ENCODE peak calls at places on chromosomes 3 and 15, in six cellular contexts. One of them, this sample, is unnamed.

GRCh38 chr3:183202004-183202722 is 39.6 kb upstream of the LAMP3 start:
- DNase-seq in GM12892: no peak
- DNase-seq in endothelial cell of umbilical vein: no peak
- DNase-seq in prostate gland: no peak
- DNase-seq in sigmoid colon: no peak
- DNase-seq in H1: no peak
- DNase-seq in this sample: no peak

GRCh38 chr3:13595485-13595884 is 46.6 kb downstream of the FBLN2 start:
- DNase-seq in GM12892: no peak
- DNase-seq in endothelial cell of umbilical vein: no peak
- DNase-seq in prostate gland: no peak
- DNase-seq in sigmoid colon: peak
- DNase-seq in H1: no peak
- DNase-seq in this sample: no peak

GRCh38 chr3:10285742-10286524 is 6.8 kb downstream of the GHRL start:
- DNase-seq in GM12892: no peak
- DNase-seq in endothelial cell of umbilical vein: no peak
- DNase-seq in prostate gland: no peak
- DNase-seq in sigmoid colon: no peak
- DNase-seq in H1: no peak
- DNase-seq in this sample: no peak

GRCh38 chr3:123686254-123686653 is 101.4 kb upstream of the HACD2 start:
- DNase-seq in GM12892: no peak
- DNase-seq in endothelial cell of umbilical vein: no peak
- DNase-seq in prostate gland: no peak
- DNase-seq in sigmoid colon: no peak
- DNase-seq in H1: no peak
- DNase-seq in this sample: no peak

GRCh38 chr3:187737401-187738088 is 7.7 kb downstream of the BCL6 start:
- DNase-seq in GM12892: no peak
- DNase-seq in endothelial cell of umbilical vein: peak
- DNase-seq in prostate gland: peak
- DNase-seq in sigmoid colon: peak
- DNase-seq in H1: peak
- DNase-seq in this sample: no peak

GRCh38 chr3:53038679-53039375 is 7.0 kb downstream of the SFMBT1 start:
- DNase-seq in GM12892: no peak
- DNase-seq in endothelial cell of umbilical vein: no peak
- DNase-seq in prostate gland: no peak
- DNase-seq in sigmoid colon: no peak
- DNase-seq in H1: no peak
- DNase-seq in this sample: no peak

GRCh38 chr3:197362086-197362485 is 63.7 kb upstream of the DLG1 start:
- DNase-seq in GM12892: no peak
- DNase-seq in endothelial cell of umbilical vein: peak
- DNase-seq in prostate gland: no peak
- DNase-seq in sigmoid colon: peak
- DNase-seq in H1: no peak
- DNase-seq in this sample: no peak

GRCh38 chr15:89654311-89654761 is 931 bp downstream of the KIF7 start:
- DNase-seq in GM12892: no peak
- DNase-seq in endothelial cell of umbilical vein: no peak
- DNase-seq in prostate gland: no peak
- DNase-seq in sigmoid colon: peak
- DNase-seq in H1: no peak
- DNase-seq in this sample: no peak

GRCh38 chr3:156630081-156630772 is 44.2 kb upstream of the TIPARP start:
- DNase-seq in GM12892: no peak
- DNase-seq in endothelial cell of umbilical vein: no peak
- DNase-seq in prostate gland: peak
- DNase-seq in sigmoid colon: no peak
- DNase-seq in H1: no peak
- DNase-seq in this sample: no peak

GRCh38 chr3:15428539-15428938 is 1.1 kb downstream of the EAF1 start:
- DNase-seq in GM12892: no peak
- DNase-seq in endothelial cell of umbilical vein: peak
- DNase-seq in prostate gland: no peak
- DNase-seq in sigmoid colon: no peak
- DNase-seq in H1: no peak
- DNase-seq in this sample: no peak

GRCh38 chr3:147618636-147619035 is 209.5 kb downstream of the ZIC1 start:
- DNase-seq in GM12892: no peak
- DNase-seq in endothelial cell of umbilical vein: no peak
- DNase-seq in prostate gland: no peak
- DNase-seq in sigmoid colon: no peak
- DNase-seq in H1: no peak
- DNase-seq in this sample: no peak

GRCh38 chr3:87198774-87199173 is 28.3 kb upstream of the CHMP2B start:
- DNase-seq in GM12892: no peak
- DNase-seq in endothelial cell of umbilical vein: no peak
- DNase-seq in prostate gland: no peak
- DNase-seq in sigmoid colon: no peak
- DNase-seq in H1: no peak
- DNase-seq in this sample: no peak

GRCh38 chr15:91548588-91548987 is 304.9 kb upstream of the SLCO3A1 start:
- DNase-seq in GM12892: no peak
- DNase-seq in endothelial cell of umbilical vein: no peak
- DNase-seq in prostate gland: no peak
- DNase-seq in sigmoid colon: no peak
- DNase-seq in H1: no peak
- DNase-seq in this sample: peak

GRCh38 chr3:23580337-23580736 is 225.4 kb upstream of the UBE2E1 start:
- DNase-seq in GM12892: no peak
- DNase-seq in endothelial cell of umbilical vein: no peak
- DNase-seq in prostate gland: no peak
- DNase-seq in sigmoid colon: no peak
- DNase-seq in H1: no peak
- DNase-seq in this sample: no peak

GRCh38 chr15:70707901-70708300 is 55.5 kb downstream of the UACA start:
- DNase-seq in GM12892: no peak
- DNase-seq in endothelial cell of umbilical vein: no peak
- DNase-seq in prostate gland: no peak
- DNase-seq in sigmoid colon: no peak
- DNase-seq in H1: no peak
- DNase-seq in this sample: no peak

GRCh38 chr15:64686130-64686735 is 89.2 kb downstream of the RBPMS2 start:
- DNase-seq in GM12892: no peak
- DNase-seq in endothelial cell of umbilical vein: peak
- DNase-seq in prostate gland: no peak
- DNase-seq in sigmoid colon: no peak
- DNase-seq in H1: no peak
- DNase-seq in this sample: no peak

GRCh38 chr15:71237456-71238188 is 122.4 kb downstream of the THSD4 start:
- DNase-seq in GM12892: no peak
- DNase-seq in endothelial cell of umbilical vein: peak
- DNase-seq in prostate gland: no peak
- DNase-seq in sigmoid colon: no peak
- DNase-seq in H1: no peak
- DNase-seq in this sample: no peak

GRCh38 chr3:10223676-10224639 is 24.3 kb upstream of the TATDN2 start:
- DNase-seq in GM12892: peak
- DNase-seq in endothelial cell of umbilical vein: no peak
- DNase-seq in prostate gland: no peak
- DNase-seq in sigmoid colon: no peak
- DNase-seq in H1: no peak
- DNase-seq in this sample: no peak

GRCh38 chr15:28123408-28124023 is 24.4 kb upstream of the OCA2 start:
- DNase-seq in GM12892: no peak
- DNase-seq in endothelial cell of umbilical vein: peak
- DNase-seq in prostate gland: peak
- DNase-seq in sigmoid colon: no peak
- DNase-seq in H1: peak
- DNase-seq in this sample: no peak

GRCh38 chr3:139797724-139798343 is 120.1 kb upstream of the NMNAT3 start:
- DNase-seq in GM12892: no peak
- DNase-seq in endothelial cell of umbilical vein: no peak
- DNase-seq in prostate gland: no peak
- DNase-seq in sigmoid colon: no peak
- DNase-seq in H1: peak
- DNase-seq in this sample: peak

GRCh38 chr3:51941447-51941797 is 282 bp downstream of the RRP9 start:
- DNase-seq in GM12892: no peak
- DNase-seq in endothelial cell of umbilical vein: no peak
- DNase-seq in prostate gland: no peak
- DNase-seq in sigmoid colon: no peak
- DNase-seq in H1: no peak
- DNase-seq in this sample: no peak

GRCh38 chr15:101269479-101270223 is 7.6 kb downstream of the SELENOS start:
- DNase-seq in GM12892: no peak
- DNase-seq in endothelial cell of umbilical vein: no peak
- DNase-seq in prostate gland: no peak
- DNase-seq in sigmoid colon: no peak
- DNase-seq in H1: no peak
- DNase-seq in this sample: no peak
- TF ChIP-seq POLR2AphosphoS5 in GM12892: peak
- TF ChIP-seq POLR2AphosphoS5 in endothelial cell of umbilical vein: peak
- TF ChIP-seq POLR2AphosphoS5 in prostate gland: no peak
- TF ChIP-seq POLR2AphosphoS5 in sigmoid colon: no peak
- TF ChIP-seq POLR2AphosphoS5 in H1: no peak
- TF ChIP-seq POLR2AphosphoS5 in this sample: no peak

DNA sequence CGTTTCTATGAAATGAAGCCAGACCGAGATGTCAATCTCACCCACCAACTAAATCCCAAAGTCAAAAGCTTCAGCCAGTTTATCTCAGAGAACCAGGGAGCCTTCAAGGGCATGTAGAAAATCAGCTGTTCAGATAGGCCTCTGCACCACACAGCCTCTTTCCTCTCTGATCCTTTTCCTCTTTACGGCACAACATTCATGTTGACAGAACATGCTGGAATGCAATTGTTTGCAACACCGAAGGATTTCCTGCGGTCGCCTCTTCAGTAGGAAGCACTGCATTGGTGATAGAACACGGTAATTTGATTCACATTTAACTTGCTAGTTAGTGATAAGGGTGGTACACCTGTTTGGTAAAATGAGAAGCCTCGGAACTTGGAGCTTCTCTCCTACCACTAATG is 41.9 kb upstream of the TRA2B start:
- DNase-seq in GM12892: no peak
- DNase-seq in endothelial cell of umbilical vein: peak
- DNase-seq in prostate gland: no peak
- DNase-seq in sigmoid colon: no peak
- DNase-seq in H1: no peak
- DNase-seq in this sample: no peak
- TF ChIP-seq POLR2AphosphoS5 in GM12892: no peak
- TF ChIP-seq POLR2AphosphoS5 in endothelial cell of umbilical vein: no peak
- TF ChIP-seq POLR2AphosphoS5 in prostate gland: no peak
- TF ChIP-seq POLR2AphosphoS5 in sigmoid colon: no peak
- TF ChIP-seq POLR2AphosphoS5 in H1: no peak
- TF ChIP-seq POLR2AphosphoS5 in this sample: no peak

GRCh38 chr3:5210926-5211325 is 23.4 kb downstream of the EDEM1 start:
- DNase-seq in GM12892: no peak
- DNase-seq in endothelial cell of umbilical vein: no peak
- DNase-seq in prostate gland: no peak
- DNase-seq in sigmoid colon: no peak
- DNase-seq in H1: no peak
- DNase-seq in this sample: no peak

GRCh38 chr3:5202267-5202666 is 14.8 kb downstream of the EDEM1 start:
- DNase-seq in GM12892: no peak
- DNase-seq in endothelial cell of umbilical vein: no peak
- DNase-seq in prostate gland: no peak
- DNase-seq in sigmoid colon: no peak
- DNase-seq in H1: no peak
- DNase-seq in this sample: no peak

GRCh38 chr3:5201536-5201935 is 14.0 kb downstream of the EDEM1 start:
- DNase-seq in GM12892: no peak
- DNase-seq in endothelial cell of umbilical vein: no peak
- DNase-seq in prostate gland: no peak
- DNase-seq in sigmoid colon: no peak
- DNase-seq in H1: no peak
- DNase-seq in this sample: no peak

DNA sequence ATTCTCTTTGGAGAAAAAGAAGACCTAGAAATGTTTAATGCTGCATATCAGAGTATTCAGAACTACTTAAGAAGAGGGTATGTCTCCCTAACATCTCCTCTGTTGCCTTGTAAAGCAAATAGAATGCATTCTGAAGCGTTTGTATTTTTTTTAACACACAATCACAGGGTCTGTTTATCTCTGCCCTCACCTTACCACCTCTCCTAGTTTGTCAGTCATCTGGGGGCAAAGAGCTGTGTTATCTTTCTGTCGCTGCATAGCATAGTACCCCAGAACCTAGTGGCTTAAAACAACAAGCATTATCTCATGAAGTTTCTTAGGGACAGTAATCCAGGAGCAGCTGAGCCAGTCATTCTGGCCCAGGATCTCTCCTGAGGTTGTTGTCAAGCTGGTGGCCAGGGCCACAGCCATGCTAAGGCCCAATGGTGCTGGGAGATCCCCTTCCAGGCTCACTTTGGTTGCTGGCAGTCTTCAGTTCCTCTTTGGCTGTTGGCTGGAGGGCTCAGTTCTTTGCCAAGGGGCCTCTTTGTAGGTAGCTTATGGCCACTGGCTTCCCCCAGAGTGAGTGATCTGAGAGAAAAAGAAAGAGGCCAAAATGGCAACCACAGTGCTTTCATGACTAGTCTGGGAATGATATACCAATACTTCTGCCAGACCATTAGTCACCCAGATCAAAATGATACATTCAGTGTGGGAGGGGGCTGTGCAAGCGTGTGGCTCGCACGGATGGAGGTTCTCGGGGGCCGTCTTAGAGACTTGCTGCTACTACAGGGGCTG is 17.8 kb downstream of the EDEM1 start:
- DNase-seq in GM12892: no peak
- DNase-seq in endothelial cell of umbilical vein: no peak
- DNase-seq in prostate gland: no peak
- DNase-seq in sigmoid colon: no peak
- DNase-seq in H1: no peak
- DNase-seq in this sample: no peak
- TF ChIP-seq POLR2AphosphoS5 in GM12892: peak
- TF ChIP-seq POLR2AphosphoS5 in endothelial cell of umbilical vein: no peak
- TF ChIP-seq POLR2AphosphoS5 in prostate gland: no peak
- TF ChIP-seq POLR2AphosphoS5 in sigmoid colon: no peak
- TF ChIP-seq POLR2AphosphoS5 in H1: no peak
- TF ChIP-seq POLR2AphosphoS5 in this sample: no peak

GRCh38 chr15:24957691-24958090 is 2.9 kb downstream of the SNRPN start:
- DNase-seq in GM12892: no peak
- DNase-seq in endothelial cell of umbilical vein: no peak
- DNase-seq in prostate gland: no peak
- DNase-seq in sigmoid colon: no peak
- DNase-seq in H1: no peak
- DNase-seq in this sample: no peak

GRCh38 chr15:24955549-24955929 is 752 bp downstream of the SNRPN start:
- DNase-seq in GM12892: peak
- DNase-seq in endothelial cell of umbilical vein: no peak
- DNase-seq in prostate gland: no peak
- DNase-seq in sigmoid colon: peak
- DNase-seq in H1: peak
- DNase-seq in this sample: no peak

GRCh38 chr15:24956131-24956838 is 1.5 kb downstream of the SNRPN start:
- DNase-seq in GM12892: peak
- DNase-seq in endothelial cell of umbilical vein: peak
- DNase-seq in prostate gland: peak
- DNase-seq in sigmoid colon: peak
- DNase-seq in H1: peak
- DNase-seq in this sample: no peak

GRCh38 chr15:24954783-24955548 is at the start of the genes SNRPN and SNURF:
- DNase-seq in GM12892: peak
- DNase-seq in endothelial cell of umbilical vein: peak
- DNase-seq in prostate gland: peak
- DNase-seq in sigmoid colon: peak
- DNase-seq in H1: peak
- DNase-seq in this sample: no peak
- TF ChIP-seq POLR2AphosphoS5 in GM12892: peak
- TF ChIP-seq POLR2AphosphoS5 in endothelial cell of umbilical vein: peak
- TF ChIP-seq POLR2AphosphoS5 in prostate gland: peak
- TF ChIP-seq POLR2AphosphoS5 in sigmoid colon: peak
- TF ChIP-seq POLR2AphosphoS5 in H1: peak
- TF ChIP-seq POLR2AphosphoS5 in this sample: peak